ENCODE peak calls at places on chromosomes 2 and 18, in ten cellular contexts. J is GM03348; L is iPS DF 19.7; C is C1 segment of cervical spinal cord; Z is H54; O is caudate nucleus; S is activated CD8-positive, alpha-beta memory T cell treated with anti-CD3 and anti-CD28 coated beads for 48 hours; F is stimulated activated CD4-positive, alpha-beta T cell treated with anti-CD3 and anti-CD28 coated beads, Interleukin-12 subunit alpha, Interleukin-12 subunit beta, amount 100 ng/mL, for 4 hours; E is substantia nigra; I is sigmoid colon. B is an unnamed sample.

GRCh38 chr2:46268986-46269385 is 28.2 kb upstream of the EPAS1 start:
- DNase-seq in C (no peak), I (no peak), L (no peak), O (no peak), E (no peak), J (peak; percentile 51), S (no peak), Z (no peak), F (no peak), B (no peak)

GRCh38 chr18:77145364-77145901 is 12.8 kb upstream of the MBP start:
- DNase-seq in L (no peak), J (no peak), S (no peak), Z (no peak), F (no peak), O (no peak), C (no peak), I (no peak), E (no peak), B (peak; percentile 65)

GRCh38 chr2:239392072-239392357 is 8.8 kb downstream of the HDAC4 start:
- DNase-seq in E (no peak), F (no peak), O (no peak), S (no peak), C (no peak), Z (no peak), L (no peak), J (no peak), I (no peak), B (no peak)

GRCh38 chr2:10329584-10329879 is 26.8 kb downstream of the HPCAL1 start:
- DNase-seq in O (no peak), C (no peak), Z (no peak), S (no peak), F (no peak), I (no peak), J (no peak), L (no peak), E (no peak), B (no peak)

GRCh38 chr2:224682121-224682520 is 34.0 kb downstream of the CCDC195 start:
- DNase-seq in O (no peak), I (no peak), F (no peak), Z (no peak), L (no peak), S (no peak), C (no peak), E (no peak), J (no peak), B (no peak)

GRCh38 chr2:2796207-2796606 is 465.1 kb upstream of the MYT1L start:
- DNase-seq in S (no peak), C (no peak), J (no peak), L (no peak), O (no peak), F (no peak), I (no peak), Z (no peak), E (no peak), B (no peak)

GRCh38 chr18:77131100-77131651 is 1.4 kb downstream of the MBP start:
- DNase-seq in I (peak; percentile 64), F (peak; percentile 51), L (no peak), Z (no peak), O (no peak), S (no peak), C (no peak), J (peak; percentile 41), E (no peak), B (no peak)

GRCh38 chr2:39128919-39129391 is 8.1 kb upstream of the SOS1 start:
- DNase-seq in E (no peak), J (no peak), C (no peak), Z (no peak), L (no peak), F (peak; percentile 48), O (no peak), S (peak; percentile 33), I (no peak), B (no peak)

GRCh38 chr2:172710584-172711024 is 25.0 kb upstream of the RAPGEF4 start:
- DNase-seq in E (no peak), Z (peak; percentile 32), C (no peak), I (no peak), L (no peak), F (peak; percentile 37), O (no peak), S (no peak), J (peak; percentile 68), B (no peak)

B was measured in coronary artery.